ENCODE peak calls at places on chromosomes 12 and 14, in six cellular contexts. Q is right atrium auricular region, O is H7, J is amygdala, G is lung, M is AG08396. F is an unnamed sample.

GRCh38 chr14:69370061-69370460 is 28.0 kb downstream of the ERH start:
- DNase-seq in O (no peak), Q (no peak), M (no peak), J (no peak), G (no peak), F (no peak)

GRCh38 chr12:107440596-107440995 is 245.0 kb upstream of the PWP1 start:
- DNase-seq in O (no peak), Q (no peak), M (no peak), J (no peak), G (no peak), F (no peak)

GRCh38 chr14:99562848-99563748 is 40.9 kb downstream of the CCDC85C start:
- DNase-seq in Q (peak), G (peak), M (peak), J (peak), O (peak), F (peak)

GRCh38 chr12:39383064-39383552 is 59.8 kb downstream of the KIF21A start:
- DNase-seq in Q (no peak), J (no peak), G (no peak), M (no peak), O (no peak), F (no peak)

GRCh38 chr12:130973109-130973508 is 19.4 kb downstream of the ADGRD1 start:
- DNase-seq in J (no peak), Q (peak), M (no peak), G (no peak), O (no peak), F (no peak)

GRCh38 chr14:100348779-100349708 is 25.9 kb downstream of the SLC25A47 start:
- DNase-seq in M (no peak), O (peak), J (no peak), G (no peak), Q (no peak), F (no peak)

GRCh38 chr12:60257063-60257462 is 661.2 kb downstream of the SLC16A7 start:
- DNase-seq in M (peak), J (no peak), O (no peak), Q (no peak), G (no peak), F (no peak)

GRCh38 chr14:99077076-99077843 is 194.7 kb downstream of the BCL11B start:
- DNase-seq in O (no peak), J (no peak), Q (no peak), G (no peak), M (no peak), F (no peak)

GRCh38 chr14:99512571-99513182 is 31.5 kb downstream of the CCNK start:
- DNase-seq in O (no peak), Q (no peak), M (no peak), J (no peak), G (no peak), F (no peak)

GRCh38 chr14:61573748-61574513 is 121.4 kb upstream of the HIF1A start:
- DNase-seq in Q (no peak), G (no peak), M (peak), O (no peak), J (no peak), F (no peak)

GRCh38 chr12:127620956-127621355 is 646.0 kb upstream of the TMEM132C start:
- DNase-seq in J (no peak), G (no peak), M (no peak), Q (no peak), O (no peak), F (no peak)

GRCh38 chr14:106694638-106695393 is 1168.4 kb downstream of the TMEM121 start:
- DNase-seq in G (no peak), Q (no peak), J (no peak), M (no peak), O (no peak), F (no peak)

GRCh38 chr12:100963381-100963780 is 168.8 kb downstream of the ANO4 start:
- DNase-seq in M (no peak), J (no peak), Q (no peak), O (no peak), G (no peak), F (no peak)